ENCODE peak calls at places on chromosomes 12 and 14, in eight cellular contexts. One of them, this sample, is unnamed.

GRCh38 chr14:64444984-64445845 is 20.1 kb upstream of the AKAP5 start:
- DNase-seq in T47D: no peak
- DNase-seq in posterior cingulate gyrus: no peak
- DNase-seq in AG10803: peak; percentile 67
- DNase-seq in SK-N-MC: no peak
- DNase-seq in hypothalamus: no peak
- DNase-seq in ELF-1: no peak
- DNase-seq in head of caudate nucleus: no peak
- DNase-seq in this sample: no peak

GRCh38 chr14:90368946-90369721 is 27.7 kb upstream of the CALM1 start:
- DNase-seq in SK-N-MC: no peak
- DNase-seq in hypothalamus: no peak
- DNase-seq in ELF-1: no peak
- DNase-seq in T47D: no peak
- DNase-seq in head of caudate nucleus: no peak
- DNase-seq in posterior cingulate gyrus: no peak
- DNase-seq in AG10803: peak; percentile 52
- DNase-seq in this sample: no peak

GRCh38 chr14:56933446-56933845 is 123.2 kb upstream of the OTX2 start:
- DNase-seq in head of caudate nucleus: no peak
- DNase-seq in T47D: no peak
- DNase-seq in ELF-1: no peak
- DNase-seq in posterior cingulate gyrus: no peak
- DNase-seq in SK-N-MC: no peak
- DNase-seq in hypothalamus: no peak
- DNase-seq in AG10803: no peak
- DNase-seq in this sample: no peak

GRCh38 chr14:50397461-50398196 is 948 bp upstream of the CDKL1 start:
- DNase-seq in posterior cingulate gyrus: no peak
- DNase-seq in ELF-1: no peak
- DNase-seq in AG10803: peak; percentile 21
- DNase-seq in head of caudate nucleus: peak; percentile 8
- DNase-seq in hypothalamus: no peak
- DNase-seq in SK-N-MC: no peak
- DNase-seq in T47D: no peak
- DNase-seq in this sample: no peak

GRCh38 chr12:92275443-92276154 is 130.0 kb upstream of the BTG1 start:
- DNase-seq in posterior cingulate gyrus: no peak
- DNase-seq in T47D: no peak
- DNase-seq in head of caudate nucleus: no peak
- DNase-seq in AG10803: no peak
- DNase-seq in hypothalamus: no peak
- DNase-seq in ELF-1: no peak
- DNase-seq in SK-N-MC: no peak
- DNase-seq in this sample: no peak

GRCh38 chr14:37834275-37834674 is 238.8 kb downstream of the TTC6 start:
- DNase-seq in SK-N-MC: no peak
- DNase-seq in head of caudate nucleus: no peak
- DNase-seq in hypothalamus: no peak
- DNase-seq in AG10803: no peak
- DNase-seq in T47D: no peak
- DNase-seq in posterior cingulate gyrus: no peak
- DNase-seq in ELF-1: no peak
- DNase-seq in this sample: no peak

GRCh38 chr12:12716151-12716844 is 870 bp upstream of the CDKN1B start:
- DNase-seq in posterior cingulate gyrus: no peak
- DNase-seq in head of caudate nucleus: no peak
- DNase-seq in T47D: peak; percentile 4
- DNase-seq in hypothalamus: no peak
- DNase-seq in AG10803: no peak
- DNase-seq in SK-N-MC: no peak
- DNase-seq in ELF-1: no peak
- DNase-seq in this sample: no peak

GRCh38 chr14:61607570-61608244 is 87.6 kb upstream of the HIF1A start:
- DNase-seq in T47D: no peak
- DNase-seq in SK-N-MC: no peak
- DNase-seq in head of caudate nucleus: no peak
- DNase-seq in hypothalamus: no peak
- DNase-seq in AG10803: no peak
- DNase-seq in posterior cingulate gyrus: no peak
- DNase-seq in ELF-1: peak; percentile 77
- DNase-seq in this sample: no peak

GRCh38 chr12:49744363-49744885 is 3.1 kb downstream of the TMBIM6 start:
- DNase-seq in AG10803: no peak
- DNase-seq in hypothalamus: no peak
- DNase-seq in SK-N-MC: no peak
- DNase-seq in posterior cingulate gyrus: no peak
- DNase-seq in ELF-1: peak; percentile 66
- DNase-seq in head of caudate nucleus: no peak
- DNase-seq in T47D: no peak
- DNase-seq in this sample: no peak

This sample was measured in LNCaP clone FGC.